ENCODE peak calls at places on chromosomes 7 and 10, in ten cellular contexts. S is IMR-90; L is PC-9; G is body of pancreas; J is hepatocyte; K is heart right ventricle; U is AG04450; H is A549; C is CD8-positive, alpha-beta T cell; F is AG09309. V is an unnamed sample.

GRCh38 chr10:78953124-78954008 is 115.4 kb upstream of the ZMIZ1 start:
- DNase-seq in C (no peak), U (no peak), K (no peak), F (no peak), G (no peak), H (no peak), S (no peak), L (no peak), J (no peak), V (no peak)

GRCh38 chr7:90769036-90769435 is 172.9 kb downstream of the CDK14 start:
- DNase-seq in U (no peak), K (no peak), S (peak), F (no peak), J (no peak), L (no peak), G (no peak), C (no peak), H (no peak), V (no peak)

GRCh38 chr7:1508277-1508758 is 4.1 kb upstream of the INTS1 start:
- DNase-seq in G (peak), S (no peak), F (no peak), J (no peak), K (no peak), H (no peak), C (no peak), L (no peak), U (no peak), V (no peak)

GRCh38 chr10:122033224-122033926 is 44.4 kb downstream of the TACC2 start:
- DNase-seq in G (no peak), J (peak), C (no peak), L (no peak), K (no peak), H (peak), S (no peak), F (no peak), U (no peak), V (no peak)

GRCh38 chr7:130500463-130500862 is 8.6 kb downstream of the MEST start:
- DNase-seq in L (no peak), C (no peak), U (no peak), K (no peak), S (no peak), J (no peak), G (no peak), F (no peak), H (no peak), V (no peak)

GRCh38 chr7:73778801-73779389 is 8.8 kb upstream of the CLDN3 start:
- DNase-seq in K (no peak), H (no peak), U (no peak), S (no peak), F (no peak), J (no peak), G (no peak), L (no peak), C (no peak), V (no peak)

GRCh38 chr7:4707134-4707651 is 25.1 kb downstream of the FOXK1 start:
- DNase-seq in F (no peak), K (no peak), S (no peak), U (no peak), C (no peak), H (no peak), J (no peak), G (no peak), L (no peak), V (no peak)

GRCh38 chr7:121398246-121398645 is 2.1 kb upstream of the FAM3C start:
- DNase-seq in K (no peak), S (no peak), H (peak), U (no peak), C (no peak), J (peak), G (peak), L (no peak), F (no peak), V (no peak)

GRCh38 chr7:117323877-117324699 is 1.2 kb upstream of the WNT2 start:
- DNase-seq in G (peak), K (peak), U (peak), L (peak), S (peak), C (no peak), H (peak), F (peak), J (peak), V (no peak)

GRCh38 chr7:124940306-124940705 is 10.7 kb upstream of the POT1 start:
- DNase-seq in L (no peak), G (no peak), F (no peak), C (no peak), K (no peak), S (peak), J (no peak), U (no peak), H (no peak), V (no peak)

GRCh38 chr10:5434017-5434753 is 21.8 kb downstream of the NET1 start:
- DNase-seq in C (no peak), L (peak), K (no peak), U (no peak), G (no peak), H (peak), J (peak), S (peak), F (no peak), V (no peak)

GRCh38 chr10:63346015-63346441 is 119.7 kb downstream of the JMJD1C start:
- DNase-seq in S (peak), G (no peak), H (peak), K (no peak), L (no peak), U (no peak), C (no peak), F (no peak), J (no peak), V (no peak)

GRCh38 chr7:112052993-112053392 is 153.2 kb downstream of the DOCK4 start:
- DNase-seq in J (no peak), H (peak), K (no peak), G (no peak), U (no peak), F (no peak), C (no peak), S (peak), L (no peak), V (no peak)

GRCh38 chr10:131978851-131979250 is 2.9 kb downstream of the BNIP3 start:
- DNase-seq in L (no peak), K (no peak), H (no peak), S (no peak), J (no peak), C (no peak), U (no peak), F (no peak), G (no peak), V (no peak)

GRCh38 chr10:114925675-114926204 is 12.3 kb upstream of the TRUB1 start:
- DNase-seq in K (no peak), C (no peak), J (peak), F (no peak), L (peak), G (peak), H (no peak), S (peak), U (no peak), V (peak)

GRCh38 chr10:44326474-44327030 is 58.3 kb downstream of the CXCL12 start:
- DNase-seq in S (no peak), G (no peak), H (no peak), F (no peak), C (no peak), J (no peak), L (no peak), K (no peak), U (no peak), V (no peak)

GRCh38 chr7:111098011-111098925 is 7.3 kb downstream of the LRRN3 start:
- DNase-seq in S (peak), L (no peak), F (no peak), K (peak), C (peak), H (peak), U (no peak), G (no peak), J (peak), V (no peak)

GRCh38 chr10:116044722-116045374 is 228.2 kb downstream of the GFRA1 start:
- DNase-seq in J (no peak), K (peak), G (peak), H (no peak), C (no peak), L (no peak), S (no peak), U (no peak), F (no peak), V (no peak)

GRCh38 chr10:614341-614664 is 75.2 kb downstream of the DIP2C start:
- DNase-seq in K (no peak), G (peak), F (no peak), S (no peak), H (no peak), U (no peak), C (no peak), L (no peak), J (no peak), V (no peak)

GRCh38 chr10:86262671-86263165 is 103.9 kb downstream of the GRID1 start:
- DNase-seq in F (no peak), C (no peak), L (no peak), G (peak), S (no peak), H (no peak), U (no peak), J (no peak), K (no peak), V (no peak)

GRCh38 chr7:96414931-96415292 is 93.0 kb upstream of the SLC25A13 start:
- DNase-seq in K (no peak), C (no peak), H (peak), S (peak), F (no peak), U (no peak), J (peak), G (peak), L (peak), V (peak)

GRCh38 chr7:108557617-108558016 is 11.9 kb downstream of the THAP5 start:
- DNase-seq in J (no peak), C (no peak), S (no peak), K (no peak), L (no peak), H (no peak), F (no peak), G (no peak), U (no peak), V (no peak)

GRCh38 chr7:148156248-148156647 is 434.3 kb upstream of the C7orf33 start:
- DNase-seq in K (no peak), S (peak), U (no peak), G (no peak), H (no peak), C (no peak), L (no peak), F (peak), J (peak), V (no peak)

GRCh38 chr10:97729014-97729413 is 7.9 kb upstream of the ZFYVE27 start:
- DNase-seq in F (no peak), J (no peak), G (no peak), C (no peak), U (no peak), H (no peak), S (no peak), L (no peak), K (no peak), V (no peak)

GRCh38 chr7:132614428-132615076 is 38.3 kb upstream of the PLXNA4 start:
- DNase-seq in H (no peak), S (no peak), U (no peak), J (peak), G (peak), K (peak), L (no peak), C (no peak), F (no peak), V (peak)

GRCh38 chr7:87564290-87564963 is 36.3 kb downstream of the ABCB1 start:
- DNase-seq in J (peak), G (peak), L (peak), F (no peak), U (no peak), C (peak), S (no peak), K (no peak), H (peak), V (peak)

GRCh38 chr7:20913853-20914252 is 127.2 kb upstream of the SP8 start:
- DNase-seq in H (peak), J (no peak), G (no peak), S (no peak), C (no peak), K (no peak), U (no peak), F (no peak), L (no peak), V (no peak)

GRCh38 chr10:89633484-89633883 is 11.6 kb downstream of the PANK1 start:
- DNase-seq in G (no peak), L (peak), S (peak), H (peak), J (peak), F (peak), C (no peak), K (no peak), U (peak), V (no peak)

GRCh38 chr7:81560708-81561107 is 209.1 kb downstream of the HGF start:
- DNase-seq in L (no peak), C (no peak), F (no peak), K (no peak), H (no peak), U (no peak), S (no peak), J (no peak), G (no peak), V (no peak)

GRCh38 chr10:37712489-37713131 is 144.8 kb downstream of the ZNF248 start:
- DNase-seq in F (no peak), C (no peak), J (no peak), U (no peak), L (no peak), K (peak), H (no peak), S (no peak), G (no peak), V (no peak)

GRCh38 chr7:84157171-84157570 is 37.4 kb downstream of the SEMA3A start:
- DNase-seq in C (no peak), L (no peak), U (no peak), G (no peak), S (no peak), K (no peak), J (no peak), F (no peak), H (no peak), V (no peak)

GRCh38 chr7:87767827-87768226 is 108.3 kb downstream of the SLC25A40 start:
- DNase-seq in J (no peak), L (no peak), H (no peak), K (no peak), U (no peak), F (no peak), G (no peak), S (no peak), C (no peak), V (no peak)

GRCh38 chr7:28550580-28551205 is 138.4 kb downstream of the CREB5 start:
- DNase-seq in U (no peak), F (no peak), S (no peak), L (no peak), C (no peak), H (no peak), J (no peak), K (no peak), G (no peak), V (no peak)

GRCh38 chr7:121286742-121287699 is 41.8 kb upstream of the WNT16 start:
- DNase-seq in C (no peak), K (no peak), F (no peak), S (peak), U (no peak), L (no peak), J (no peak), G (no peak), H (no peak), V (no peak)

GRCh38 chr7:31488562-31489203 is 25.2 kb upstream of the ITPRID1 start:
- DNase-seq in U (no peak), S (no peak), K (peak), C (no peak), F (no peak), L (peak), H (peak), G (no peak), J (peak), V (peak)
- TF ChIP-seq CTCF in U (peak), S (peak), K (no peak), C (no peak), F (no peak), L (peak), H (peak), G (no peak), J (peak), V (peak)

GRCh38 chr10:113000876-113001598 is 51.0 kb downstream of the TCF7L2 start:
- DNase-seq in J (peak), S (no peak), U (no peak), C (no peak), H (no peak), K (peak), G (peak), F (no peak), L (no peak), V (no peak)
- TF ChIP-seq CTCF in J (peak), S (no peak), U (peak), C (no peak), H (no peak), K (no peak), G (peak), F (no peak), L (no peak), V (no peak)

DNA sequence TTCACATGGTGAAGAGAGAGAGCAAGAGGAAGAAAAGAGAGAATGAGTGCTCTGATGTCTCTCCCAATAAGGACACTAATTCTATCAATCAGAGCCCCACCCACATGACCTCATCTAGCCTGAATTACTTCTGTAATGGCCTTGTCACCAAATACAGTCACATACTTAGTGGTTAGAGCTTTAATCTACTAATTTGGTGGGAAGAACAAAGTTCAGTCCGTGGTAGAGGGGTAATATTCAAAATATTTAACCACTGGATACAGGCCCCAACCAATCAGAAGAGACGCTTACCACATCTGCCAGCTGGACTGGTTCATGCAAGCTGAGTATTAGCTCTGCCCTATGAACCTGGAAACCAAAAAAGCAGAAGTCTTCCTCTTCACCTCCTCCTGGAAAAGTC is 336.3 kb upstream of the NFE2L3 start:
- DNase-seq in C (no peak), F (no peak), J (no peak), S (no peak), U (no peak), G (no peak), L (no peak), H (no peak), K (no peak), V (no peak)
- TF ChIP-seq CTCF in C (no peak), F (no peak), J (no peak), S (no peak), U (no peak), G (no peak), L (no peak), H (no peak), K (no peak), V (no peak)

GRCh38 chr10:119289227-119289925 is 82.0 kb downstream of the GRK5 start:
- DNase-seq in F (no peak), G (no peak), K (no peak), U (no peak), J (no peak), S (no peak), L (no peak), H (no peak), C (no peak), V (no peak)

GRCh38 chr10:119291223-119291900 is 84.0 kb downstream of the GRK5 start:
- DNase-seq in C (no peak), J (no peak), K (no peak), H (no peak), F (no peak), S (no peak), G (no peak), U (no peak), L (peak), V (no peak)

GRCh38 chr10:119292968-119293367 is 85.6 kb downstream of the GRK5 start:
- DNase-seq in S (no peak), K (no peak), F (no peak), J (no peak), H (no peak), C (no peak), L (no peak), G (no peak), U (no peak), V (no peak)

GRCh38 chr10:119288574-119289001 is 81.2 kb downstream of the GRK5 start:
- DNase-seq in S (no peak), J (no peak), U (no peak), L (no peak), C (no peak), K (no peak), F (no peak), G (no peak), H (no peak), V (no peak)

DNA sequence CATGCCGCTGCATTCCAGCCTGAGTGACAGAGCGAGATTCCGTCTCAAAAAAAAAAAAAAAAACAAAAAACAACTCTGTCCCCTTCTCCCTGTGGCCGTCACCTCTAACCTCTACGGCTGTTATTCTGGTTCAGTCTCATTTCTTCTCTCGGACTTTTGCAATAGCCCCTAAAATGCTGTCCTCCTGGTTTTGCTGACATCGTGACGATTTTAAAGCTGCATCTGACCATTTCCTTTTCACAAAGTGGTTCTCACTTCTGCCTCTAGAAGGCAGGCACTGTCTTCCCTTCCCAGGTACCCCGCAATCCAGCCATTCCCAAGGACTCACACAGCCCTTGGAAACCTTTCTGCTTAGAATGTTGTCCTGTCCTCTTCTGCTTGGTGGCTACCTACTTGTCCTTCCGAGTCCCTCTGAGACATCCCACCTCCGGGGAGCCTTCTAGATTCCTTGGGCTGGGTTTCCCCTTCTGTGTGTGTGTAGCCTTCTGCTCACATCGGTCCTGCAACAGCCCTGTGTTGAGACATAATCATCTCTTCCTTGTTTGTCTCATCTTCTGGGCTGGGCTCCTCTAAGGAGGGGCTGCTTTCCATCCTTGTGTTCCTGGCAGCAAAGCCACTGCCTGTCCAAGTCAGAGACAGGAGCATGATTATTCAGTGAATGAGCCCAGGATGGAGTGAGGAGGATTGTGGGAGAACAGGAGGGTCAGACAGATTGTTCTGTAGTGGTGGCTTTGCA is 83.1 kb downstream of the GRK5 start:
- DNase-seq in C (no peak), J (no peak), F (no peak), K (no peak), L (peak), G (no peak), S (no peak), H (peak), U (no peak), V (no peak)
- TF ChIP-seq CTCF in C (no peak), J (peak), F (peak), K (no peak), L (peak), G (no peak), S (no peak), H (peak), U (peak), V (no peak)

DNA sequence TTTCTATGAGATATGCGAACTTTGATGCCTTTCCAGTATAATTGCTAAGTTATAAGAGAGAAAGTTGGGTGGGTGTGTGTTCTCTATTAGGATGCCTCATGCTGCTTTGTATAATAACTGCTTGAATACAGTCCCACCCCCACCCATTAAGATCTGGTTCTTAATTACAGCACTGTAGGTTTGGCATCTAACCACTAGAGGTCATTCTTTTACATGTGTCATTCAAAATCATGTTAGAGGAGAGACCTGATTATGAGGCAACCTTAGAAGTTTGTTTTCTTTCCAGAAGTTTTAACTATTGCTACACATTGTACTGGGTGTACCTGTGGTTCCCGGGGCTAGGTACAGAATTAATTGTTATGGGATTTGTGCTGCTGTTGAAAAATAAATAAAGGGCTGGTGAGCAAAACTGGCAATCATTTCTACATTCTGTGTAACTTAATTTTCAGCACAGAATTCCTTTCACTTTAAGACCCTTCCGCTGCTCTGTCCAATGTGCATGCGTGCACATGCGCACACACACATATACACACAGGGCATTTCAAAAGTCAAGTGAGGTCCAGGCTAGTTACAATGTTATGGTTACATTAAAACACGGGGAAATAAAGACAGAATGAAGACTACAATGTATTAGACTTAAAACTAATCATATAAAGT is 1156.3 kb downstream of the SORCS3 start:
- DNase-seq in G (peak), K (no peak), U (no peak), H (peak), S (no peak), F (no peak), C (no peak), J (peak), L (no peak), V (peak)
- TF ChIP-seq CTCF in G (peak), K (peak), U (no peak), H (peak), S (no peak), F (peak), C (no peak), J (peak), L (peak), V (peak)